ENCODE peak calls at places on chromosomes 11 and 22, in four cellular contexts. T is NCI-H2081; S is body of pancreas; W is stimulated activated CD4-positive, alpha-beta T cell treated with anti-CD3 and anti-CD28 coated beads, Interleukin-12 subunit alpha, Interleukin-12 subunit beta, amount 100 ng/mL, for 48 hours. E is an unnamed sample.

GRCh38 chr11:22133785-22134184 is 59.1 kb upstream of the ANO5 start:
- DNase-seq in T (no peak), S (no peak), W (no peak), E (no peak)

GRCh38 chr11:93614111-93614784 is 47.2 kb upstream of the CEP295 start:
- DNase-seq in T (no peak), S (no peak), W (peak), E (no peak)

GRCh38 chr22:48765595-48765994 is 1062.1 kb downstream of the BRD1 start:
- DNase-seq in T (no peak), S (no peak), W (no peak), E (no peak)

GRCh38 chr22:20588092-20588842 is 80.9 kb downstream of the MED15 start:
- DNase-seq in T (no peak), S (no peak), W (no peak), E (no peak)

GRCh38 chr11:134993691-134994243 is 581.7 kb upstream of the B3GAT1 start:
- DNase-seq in T (no peak), S (no peak), W (no peak), E (no peak)

GRCh38 chr11:7642747-7643146 is 30.6 kb downstream of the CYB5R2 start:
- DNase-seq in T (no peak), S (no peak), W (no peak), E (peak)

GRCh38 chr11:66277475-66278391 is at the start of gene CNIH2:
- DNase-seq in T (peak), S (peak), W (no peak), E (no peak)

GRCh38 chr22:37312549-37313183 is 30.4 kb downstream of the CYTH4 start:
- DNase-seq in T (no peak), S (no peak), W (no peak), E (no peak)

GRCh38 chr11:88068848-88069554 is 106.2 kb downstream of the RAB38 start:
- DNase-seq in T (no peak), S (no peak), W (no peak), E (no peak)

GRCh38 chr11:76371170-76371569 is 9.8 kb downstream of the THAP12 start:
- DNase-seq in T (no peak), S (peak), W (peak), E (peak)

GRCh38 chr11:66335531-66336233 is 552 bp downstream of the RIN1 start:
- DNase-seq in T (no peak), S (no peak), W (no peak), E (no peak)

GRCh38 chr11:115919341-115920086 is 415.3 kb upstream of the CADM1 start:
- DNase-seq in T (no peak), S (no peak), W (peak), E (no peak)

GRCh38 chr11:530960-531825 is 4.2 kb downstream of the HRAS start:
- DNase-seq in T (no peak), S (no peak), W (no peak), E (no peak)

GRCh38 chr11:69648679-69649575 is 8.0 kb downstream of the CCND1 start:
- DNase-seq in T (no peak), S (no peak), W (no peak), E (no peak)